ENCODE peak calls at places on chromosomes 4 and X, in seven cellular contexts. Z is heart left ventricle, L is left ventricle myocardium inferior, O is astrocyte, N is prostate gland, U is lower lobe of right lung, W is epithelial cell of esophagus. A is an unnamed sample.

GRCh38 chr4:169330811-169331210 is 60.1 kb upstream of the SH3RF1 start:
- DNase-seq in U (no peak), O (no peak), Z (no peak), L (no peak), W (no peak), N (no peak), A (no peak)

GRCh38 chr4:21077967-21078366 is 377.7 kb downstream of the PACRGL start:
- DNase-seq in W (peak), L (no peak), U (no peak), Z (no peak), O (no peak), N (no peak), A (no peak)

GRCh38 chr4:184273166-184274147 is 55.8 kb upstream of the ENPP6 start:
- DNase-seq in N (no peak), W (no peak), Z (no peak), O (no peak), U (no peak), L (no peak), A (peak)

GRCh38 chrX:48460606-48461005 is 9.5 kb downstream of the SLC38A5 start:
- DNase-seq in U (no peak), N (no peak), O (no peak), L (no peak), W (no peak), Z (no peak), A (no peak)

GRCh38 chrX:14777484-14777883 is 95.4 kb downstream of the FANCB start:
- DNase-seq in N (no peak), U (no peak), Z (no peak), L (no peak), O (peak), W (peak), A (no peak)

GRCh38 chrX:56994375-56995270 is 718 bp downstream of the SPIN3 start:
- DNase-seq in L (peak), N (no peak), W (no peak), U (no peak), Z (peak), O (peak), A (no peak)

GRCh38 chr4:139082750-139083532 is 67.4 kb downstream of the NOCT start:
- DNase-seq in O (peak), U (peak), Z (peak), L (peak), N (peak), W (peak), A (peak)

GRCh38 chrX:50726296-50726695 is 87.7 kb downstream of the SHROOM4 start:
- DNase-seq in L (no peak), Z (no peak), U (no peak), O (no peak), N (no peak), W (no peak), A (no peak)

GRCh38 chr4:102815981-102816380 is 11.4 kb downstream of the UBE2D3 start:
- DNase-seq in W (peak), Z (no peak), O (peak), N (no peak), L (no peak), U (no peak), A (no peak)

GRCh38 chr4:86367577-86367976 is 7.7 kb upstream of the MAPK10 start:
- DNase-seq in Z (no peak), N (no peak), L (no peak), O (no peak), U (no peak), W (no peak), A (no peak)

GRCh38 chrX:44343412-44343942 is at the start of gene EFHC2:
- DNase-seq in W (peak), Z (peak), U (peak), L (peak), O (peak), N (peak), A (no peak)

GRCh38 chr4:184343400-184344177 is 125.9 kb upstream of the ENPP6 start:
- DNase-seq in Z (peak), O (peak), N (peak), L (peak), U (peak), W (peak), A (no peak)

GRCh38 chr4:84585276-84585675 is 2.3 kb downstream of the CDS1 start:
- DNase-seq in O (no peak), N (no peak), L (no peak), U (no peak), Z (no peak), W (no peak), A (no peak)
- TF ChIP-seq CTCF in O (no peak), N (no peak), L (no peak), U (no peak), Z (no peak), W (no peak), A (no peak)

DNA sequence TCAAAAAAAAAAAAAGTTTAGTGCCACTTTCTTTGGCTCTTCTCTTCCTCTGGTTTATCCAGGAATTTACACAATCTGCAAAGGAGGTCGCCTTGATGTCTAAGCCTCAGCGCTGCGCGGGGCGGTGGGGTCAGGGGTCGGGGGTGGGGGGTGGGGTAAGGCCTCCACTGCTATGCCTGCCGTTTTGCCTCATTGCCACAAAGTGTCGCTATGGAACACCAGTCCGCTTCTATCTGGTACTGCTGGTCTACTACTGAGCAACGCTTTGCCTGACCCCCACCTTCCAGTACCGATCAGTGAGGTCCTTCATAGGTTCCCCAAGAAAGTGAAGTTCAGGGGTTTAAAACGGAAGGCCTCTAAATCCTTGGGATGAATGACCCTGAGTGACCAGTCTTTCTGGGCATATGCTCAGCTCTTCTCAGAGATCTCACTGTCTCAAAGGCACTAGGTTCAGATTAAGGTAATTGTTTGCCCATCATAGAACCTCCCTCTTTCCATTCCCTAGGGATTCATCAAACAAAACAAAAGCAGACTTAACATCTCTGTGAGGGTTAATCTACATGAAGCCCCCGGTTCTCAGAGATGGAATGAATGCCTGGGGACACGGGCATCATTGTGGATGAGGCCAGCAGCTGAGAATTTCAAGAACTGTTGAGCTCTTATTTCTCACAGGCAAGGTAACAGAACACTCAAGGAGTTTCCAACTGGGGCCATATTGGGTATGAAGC is 16.9 kb upstream of the TSR2 start:
- DNase-seq in W (no peak), N (no peak), O (no peak), Z (no peak), U (no peak), L (no peak), A (no peak)
- TF ChIP-seq CTCF in W (no peak), N (no peak), O (no peak), Z (no peak), U (no peak), L (peak), A (no peak)

GRCh38 chrX:7170903-7171302 is 22.9 kb upstream of the PUDP start:
- DNase-seq in W (peak), N (no peak), Z (no peak), O (no peak), U (no peak), L (no peak), A (no peak)
- TF ChIP-seq CTCF in W (peak), N (no peak), Z (peak), O (peak), U (peak), L (peak), A (peak)

GRCh38 chrX:118884552-118885138 is 61.0 kb downstream of the ZCCHC12 start:
- DNase-seq in O (no peak), N (peak), U (no peak), W (no peak), Z (no peak), L (no peak), A (no peak)
- TF ChIP-seq CTCF in O (no peak), N (no peak), U (no peak), W (no peak), Z (no peak), L (no peak), A (no peak)

DNA sequence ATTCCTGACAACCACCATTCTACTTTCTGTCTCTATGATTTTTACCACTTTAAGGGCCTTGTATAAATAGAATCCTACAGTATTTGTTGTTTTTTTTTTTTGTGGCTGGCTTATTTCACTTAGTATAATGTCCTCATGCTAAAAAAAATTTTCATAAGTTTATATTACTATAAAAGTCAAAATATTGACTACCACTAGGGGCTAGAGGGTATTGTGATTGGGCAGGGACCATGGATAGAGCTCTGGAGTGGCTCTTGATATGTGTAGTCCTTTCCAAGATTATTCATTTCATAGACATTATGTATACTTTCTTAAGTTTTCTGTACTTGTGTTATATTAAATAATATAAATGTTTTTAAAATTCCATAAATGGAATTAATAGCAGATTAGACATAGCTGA is 34.6 kb downstream of the MYOZ2 start:
- DNase-seq in N (no peak), U (no peak), L (no peak), Z (no peak), O (no peak), W (no peak), A (no peak)
- TF ChIP-seq CTCF in N (no peak), U (no peak), L (peak), Z (peak), O (no peak), W (no peak), A (no peak)

GRCh38 chr4:158729716-158730559 is 6.7 kb upstream of the PPID start:
- DNase-seq in O (peak), W (peak), N (peak), U (no peak), Z (no peak), L (peak), A (no peak)
- TF ChIP-seq CTCF in O (peak), W (peak), N (peak), U (peak), Z (peak), L (peak), A (peak)

GRCh38 chr4:3512279-3512678 is 19.9 kb downstream of the LRPAP1 start:
- DNase-seq in O (no peak), W (no peak), N (no peak), Z (peak), U (no peak), L (no peak), A (no peak)
- TF ChIP-seq CTCF in O (no peak), W (no peak), N (no peak), Z (no peak), U (no peak), L (peak), A (no peak)

DNA sequence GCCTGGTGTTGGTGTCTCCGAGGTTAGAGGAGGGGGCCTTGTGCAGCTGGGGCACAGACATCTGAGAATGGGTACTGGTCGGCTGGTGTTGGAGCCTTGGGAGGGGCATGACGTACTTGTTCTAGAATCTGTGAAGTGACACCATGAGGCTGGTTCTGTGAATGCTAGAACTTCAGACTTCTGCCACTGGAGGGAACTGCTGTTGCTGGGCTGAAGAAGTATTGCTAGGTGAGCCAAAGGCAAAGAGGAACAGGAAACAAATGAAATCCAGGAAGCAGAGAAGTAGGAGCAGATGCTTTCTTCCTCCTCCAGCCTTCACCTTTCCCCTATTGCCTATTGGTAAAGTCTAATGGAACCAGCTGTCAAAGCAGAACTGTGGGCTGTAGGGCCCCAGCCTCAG is 120.9 kb upstream of the DDIT4L start:
- DNase-seq in U (no peak), N (no peak), L (no peak), W (peak), O (no peak), Z (no peak), A (no peak)
- TF ChIP-seq CTCF in U (no peak), N (no peak), L (no peak), W (peak), O (peak), Z (no peak), A (no peak)

DNA sequence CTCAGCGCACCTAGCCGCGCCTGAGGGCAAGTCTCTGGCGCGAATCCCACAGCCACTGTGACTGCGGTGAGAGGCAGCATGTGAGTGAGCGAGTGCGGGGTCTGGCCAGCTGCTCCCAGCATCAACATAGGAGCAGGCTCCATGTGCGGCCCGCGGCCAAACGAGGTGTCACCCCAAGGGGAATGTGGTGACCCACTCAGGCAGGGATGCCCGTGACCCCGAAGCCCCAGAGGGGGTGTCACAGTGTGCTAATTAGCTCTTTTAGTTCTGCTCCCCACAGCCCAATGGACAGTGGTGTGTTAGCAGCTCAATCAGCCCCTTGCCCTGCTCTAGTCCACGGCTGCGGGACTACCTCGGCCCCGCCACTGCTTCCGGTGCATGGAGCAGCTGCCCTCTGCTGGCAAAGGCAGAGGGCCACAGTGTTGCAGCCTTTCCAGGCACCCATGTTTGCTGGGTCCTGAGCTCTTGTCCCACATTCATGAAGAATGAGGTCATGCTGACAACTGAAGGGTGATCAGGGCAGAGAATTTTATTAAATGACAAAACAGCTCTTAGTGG is 61.4 kb downstream of the AGA start:
- DNase-seq in O (no peak), Z (no peak), U (no peak), W (peak), N (no peak), L (no peak), A (no peak)
- TF ChIP-seq CTCF in O (no peak), Z (no peak), U (no peak), W (peak), N (no peak), L (no peak), A (no peak)

GRCh38 chr4:77022581-77023133 is 53.1 kb downstream of the CCNI start:
- DNase-seq in Z (no peak), O (peak), W (no peak), L (no peak), U (no peak), N (no peak), A (no peak)
- TF ChIP-seq CTCF in Z (no peak), O (no peak), W (no peak), L (no peak), U (no peak), N (no peak), A (no peak)

A was measured in osteocyte.